ENCODE peak calls at places on chromosomes 2 and 18, in four cellular contexts. X, D, S and B are unnamed samples.

GRCh38 chr2:177201919-177202346 is 10.7 kb upstream of the HNRNPA3 start:
- DNase-seq in X (no peak), D (no peak), S (no peak), B (no peak)

GRCh38 chr18:26036635-26037034 is 53.8 kb downstream of the SS18 start:
- DNase-seq in D (no peak), S (no peak), X (no peak), B (no peak)

GRCh38 chr2:26528186-26528585 is 50.3 kb upstream of the OTOF start:
- DNase-seq in D (no peak), S (no peak), X (no peak), B (no peak)

GRCh38 chr18:13220326-13220991 is 1.9 kb downstream of the LDLRAD4 start:
- DNase-seq in S (no peak), D (no peak), X (no peak), B (no peak)

GRCh38 chr2:2744958-2745715 is 414.1 kb upstream of the MYT1L start:
- DNase-seq in S (no peak), X (no peak), D (no peak), B (no peak)

GRCh38 chr2:42868096-42868495 is 75.7 kb upstream of the HAAO start:
- DNase-seq in D (no peak), X (no peak), S (no peak), B (no peak)

GRCh38 chr2:99492721-99493120 is 2.9 kb upstream of the REV1 start:
- DNase-seq in D (no peak), S (no peak), X (no peak), B (no peak)

GRCh38 chr2:37925063-37925897 is at the start of gene RMDN2:
- DNase-seq in D (peak; percentile 42), S (peak; percentile 88), X (peak; percentile 90), B (peak; percentile 89)

GRCh38 chr2:236055471-236055870 is 112.7 kb downstream of the GBX2 start:
- DNase-seq in D (no peak), X (no peak), S (no peak), B (no peak)

GRCh38 chr2:111072220-111072871 is 48.4 kb upstream of the BCL2L11 start:
- DNase-seq in D (no peak), S (no peak), X (peak; percentile 80), B (peak; percentile 98)

GRCh38 chr2:11750422-11750821 is 4.0 kb downstream of the LPIN1 start:
- DNase-seq in X (no peak), D (peak; percentile 70), S (no peak), B (no peak)

GRCh38 chr2:225052703-225053102 is 10.4 kb upstream of the DOCK10 start:
- DNase-seq in X (peak; percentile 39), D (no peak), S (no peak), B (no peak)

GRCh38 chr2:112881217-112882000 is 29.6 kb upstream of the IL37 start:
- DNase-seq in D (peak; percentile 58), S (peak; percentile 47), X (peak; percentile 94), B (peak; percentile 65)

GRCh38 chr18:37138456-37138855 is 309.5 kb downstream of the KIAA1328 start:
- DNase-seq in D (no peak), X (no peak), S (no peak), B (no peak)

GRCh38 chr18:29962579-29962978 is 1080.0 kb downstream of the DSC3 start:
- DNase-seq in S (no peak), D (no peak), X (no peak), B (no peak)

GRCh38 chr18:10560457-10561045 is 34.7 kb downstream of the NAPG start:
- DNase-seq in S (peak; percentile 73), D (peak; percentile 48), X (peak; percentile 72), B (peak; percentile 69)

GRCh38 chr18:46577546-46577945 is 79.5 kb downstream of the LOXHD1 start:
- DNase-seq in D (no peak), S (no peak), X (no peak), B (no peak)

GRCh38 chr2:105598404-105598803 is 146.3 kb upstream of the NCK2 start:
- DNase-seq in D (no peak), X (no peak), S (no peak), B (no peak)

GRCh38 chr2:169933124-169933711 is 106.0 kb downstream of the UBR3 start:
- DNase-seq in S (peak; percentile 52), X (peak; percentile 54), D (no peak), B (peak; percentile 54)

GRCh38 chr2:105156166-105156565 is 85.4 kb upstream of the GPR45 start:
- DNase-seq in D (no peak), X (no peak), S (no peak), B (no peak)

GRCh38 chr2:203532957-203533695 is 2.0 kb downstream of the RAPH1 start:
- DNase-seq in X (peak; percentile 36), S (no peak), D (no peak), B (peak; percentile 39)

GRCh38 chr2:231884438-231885140 is 41.6 kb downstream of the NPPC start:
- DNase-seq in D (no peak), S (no peak), X (no peak), B (no peak)

GRCh38 chr18:57630759-57631660 is 9.4 kb upstream of the NARS1 start:
- DNase-seq in X (no peak), D (peak; percentile 44), S (no peak), B (no peak)

GRCh38 chr2:85887566-85888019 is 1.2 kb downstream of the ST3GAL5 start:
- DNase-seq in D (no peak), S (peak; percentile 17), X (peak; percentile 40), B (peak; percentile 50)

GRCh38 chr18:46469186-46469915 is 187.7 kb downstream of the LOXHD1 start:
- DNase-seq in S (no peak), D (no peak), X (no peak), B (no peak)

GRCh38 chr2:202375006-202375610 is 1.0 kb upstream of the BMPR2 start:
- DNase-seq in S (no peak), X (peak; percentile 78), D (no peak), B (peak; percentile 86)

GRCh38 chr18:3357516-3357915 is 92.5 kb upstream of the TGIF1 start:
- DNase-seq in X (no peak), D (no peak), S (no peak), B (no peak)

GRCh38 chr2:105271393-105272045 is 30.0 kb downstream of the GPR45 start:
- DNase-seq in D (no peak), X (no peak), S (no peak), B (no peak)

GRCh38 chr2:207531024-207531411 is 1.3 kb downstream of the CREB1 start:
- DNase-seq in D (no peak), X (no peak), S (no peak), B (no peak)

GRCh38 chr2:70552501-70553333 is 909 bp downstream of the TGFA start:
- DNase-seq in X (no peak), D (no peak), S (no peak), B (no peak)

GRCh38 chr2:128731994-128732650 is 413.5 kb upstream of the HS6ST1 start:
- DNase-seq in D (no peak), S (no peak), X (no peak), B (no peak)

GRCh38 chr2:165698621-165698946 is 95.5 kb downstream of the GALNT3 start:
- DNase-seq in D (peak; percentile 27), X (peak; percentile 43), S (no peak), B (peak; percentile 56)

GRCh38 chr18:28903366-28903765 is 726.4 kb upstream of the CDH2 start:
- DNase-seq in S (no peak), D (no peak), X (peak; percentile 40), B (no peak)

DNA sequence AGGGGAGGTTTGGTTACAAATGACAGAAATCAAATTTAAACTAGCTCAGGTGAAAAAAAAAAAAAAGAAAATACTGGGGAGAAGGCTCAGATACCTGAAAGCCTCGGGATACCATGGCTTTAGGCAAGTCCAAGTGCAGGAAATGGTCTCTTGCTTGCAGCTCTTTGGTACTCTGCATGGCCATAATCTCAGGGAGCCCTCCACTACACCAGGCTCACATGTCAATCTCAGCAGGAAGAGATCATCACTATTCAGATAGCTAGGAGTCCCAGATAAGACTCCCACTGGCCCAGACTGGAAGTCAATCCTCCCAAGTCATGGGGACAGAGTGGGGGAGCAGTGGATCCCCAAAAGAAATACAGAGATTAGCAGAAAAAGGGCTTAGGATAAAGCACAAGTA is 64.8 kb upstream of the RALBP1 start:
- DNase-seq in D (no peak), X (no peak), S (peak; percentile 38), B (no peak)
- TF ChIP-seq FOS in D (no peak), X (no peak), S (no peak), B (no peak)

DNA sequence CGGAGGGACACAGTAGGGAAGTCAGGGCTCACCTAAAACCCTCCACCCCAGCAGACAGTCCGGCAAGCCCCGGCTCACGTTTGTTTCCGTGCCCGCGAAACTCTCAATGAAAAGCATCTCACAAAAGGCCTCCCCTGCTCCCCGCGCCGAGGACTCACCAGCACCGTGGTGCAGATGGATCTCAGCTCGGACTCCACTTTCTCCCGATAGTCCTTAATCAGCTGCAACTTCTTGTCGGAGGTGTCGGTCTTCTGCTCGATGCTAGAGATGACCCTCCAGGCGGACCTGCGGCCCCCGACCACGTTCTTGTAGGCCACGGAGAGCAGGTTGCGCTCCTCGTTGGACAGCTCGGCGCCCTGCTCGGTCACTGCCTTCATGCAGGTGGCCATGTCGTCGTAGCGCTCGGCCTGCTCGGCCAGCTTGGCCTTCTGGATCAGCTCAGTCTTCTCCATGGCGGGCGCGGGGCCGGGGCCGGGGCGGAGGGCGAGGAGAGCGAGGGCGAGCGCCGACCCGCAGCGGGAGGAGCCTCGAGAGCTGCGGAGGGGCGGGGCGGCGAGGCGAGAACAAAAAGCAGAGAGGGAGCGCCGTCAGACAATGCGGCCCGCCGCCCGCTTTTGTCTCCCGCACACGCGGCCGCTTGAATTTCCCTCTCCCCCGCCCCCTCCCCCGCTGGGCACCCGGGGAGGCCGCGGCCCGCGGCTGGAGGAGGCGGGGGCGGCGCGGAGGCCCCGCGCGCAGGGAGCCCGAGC is 622 bp downstream of the YWHAQ start:
- DNase-seq in D (no peak), S (no peak), X (peak; percentile 53), B (peak; percentile 73)
- TF ChIP-seq FOS in D (no peak), S (no peak), X (no peak), B (no peak)

GRCh38 chr18:5457467-5457957 is 86.3 kb downstream of the EPB41L3 start:
- DNase-seq in D (no peak), S (no peak), X (no peak), B (no peak)
- TF ChIP-seq FOS in D (no peak), S (no peak), X (no peak), B (no peak)

DNA sequence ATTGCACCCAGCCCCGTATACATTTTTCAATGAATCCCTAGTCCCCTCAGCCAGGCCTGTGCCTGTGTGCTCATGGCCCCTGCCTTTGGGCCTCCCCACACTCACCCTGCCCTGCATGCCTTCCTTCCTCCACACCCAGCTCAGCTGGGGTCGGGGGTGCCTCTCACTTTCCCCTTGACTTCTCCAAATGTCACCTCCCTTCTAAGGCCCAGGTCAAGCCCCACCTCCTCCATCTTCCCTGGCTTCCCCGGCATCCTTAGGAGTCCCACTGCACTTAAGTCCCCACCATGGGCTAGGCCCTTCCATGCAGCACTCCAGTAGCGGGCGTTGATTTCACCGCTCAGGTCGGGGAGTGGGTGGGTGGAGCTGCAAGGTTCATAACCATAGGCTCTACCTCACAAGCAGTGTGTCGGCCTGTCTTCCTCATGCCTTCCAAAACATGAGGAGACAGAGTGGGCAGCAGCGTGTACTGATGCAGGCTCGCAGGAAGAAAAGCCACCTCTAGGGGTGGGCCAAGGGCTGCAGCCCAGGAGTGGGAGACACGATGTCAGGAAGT is 47.7 kb downstream of the DNMT3A start:
- DNase-seq in S (no peak), D (no peak), X (no peak), B (no peak)
- TF ChIP-seq FOS in S (no peak), D (no peak), X (no peak), B (no peak)